ENCODE peak calls at places on chromosome 4, in nine cellular contexts. C is CD8-positive, alpha-beta memory T cell; L is astrocyte of the spinal cord; X is T-helper 2 cell; B is GM12865; H is type B pancreatic cell; M is posterior cingulate gyrus; S is fibroblast of the aortic adventitia; E is effector memory CD8-positive, alpha-beta T cell. Q is an unnamed sample.

GRCh38 chr4:175412161-175412560 is 399.9 kb downstream of the GPM6A start:
- DNase-seq in C (no peak), L (peak), X (no peak), B (no peak), H (no peak), M (peak), S (peak), E (no peak), Q (no peak)

GRCh38 chr4:2269206-2269531 is 7.3 kb upstream of the MXD4 start:
- DNase-seq in C (no peak), L (no peak), X (no peak), B (no peak), H (no peak), M (no peak), S (no peak), E (no peak), Q (no peak)

GRCh38 chr4:6885953-6886557 is 23.6 kb upstream of the TBC1D14 start:
- DNase-seq in C (no peak), L (peak), X (no peak), B (peak), H (no peak), M (peak), S (peak), E (no peak), Q (no peak)

GRCh38 chr4:108029731-108030130 is 40.0 kb downstream of the HADH start:
- DNase-seq in C (no peak), L (no peak), X (no peak), B (no peak), H (no peak), M (no peak), S (no peak), E (no peak), Q (no peak)

GRCh38 chr4:24601121-24601520 is 16.8 kb upstream of the DHX15 start:
- DNase-seq in C (no peak), L (no peak), X (no peak), B (no peak), H (no peak), M (no peak), S (no peak), E (no peak), Q (no peak)

GRCh38 chr4:17385403-17385802 is 126.5 kb downstream of the QDPR start:
- DNase-seq in C (no peak), L (peak), X (peak), B (peak), H (no peak), M (no peak), S (peak), E (peak), Q (no peak)

GRCh38 chr4:182837831-182838230 is 79.4 kb downstream of the DCTD start:
- DNase-seq in C (no peak), L (no peak), X (no peak), B (no peak), H (no peak), M (no peak), S (no peak), E (no peak), Q (no peak)

GRCh38 chr4:16226816-16227461 is 668 bp upstream of the TAPT1 start:
- DNase-seq in C (peak), L (peak), X (no peak), B (peak), H (peak), M (peak), S (no peak), E (no peak), Q (no peak)

GRCh38 chr4:53100801-53101581 is 238.9 kb downstream of the RASL11B start:
- DNase-seq in C (no peak), L (peak), X (no peak), B (no peak), H (no peak), M (no peak), S (peak), E (no peak), Q (no peak)

GRCh38 chr4:16608123-16608522 is 290.3 kb downstream of the LDB2 start:
- DNase-seq in C (no peak), L (no peak), X (no peak), B (no peak), H (no peak), M (no peak), S (peak), E (no peak), Q (no peak)

GRCh38 chr4:81499840-81500239 is 28.1 kb upstream of the RASGEF1B start:
- DNase-seq in C (no peak), L (no peak), X (no peak), B (no peak), H (no peak), M (no peak), S (no peak), E (no peak), Q (no peak)

GRCh38 chr4:119100640-119101039 is 35.0 kb upstream of the MYOZ2 start:
- DNase-seq in C (no peak), L (no peak), X (no peak), B (no peak), H (no peak), M (no peak), S (no peak), E (no peak), Q (no peak)

GRCh38 chr4:142961866-142962265 is 115.8 kb upstream of the INPP4B start:
- DNase-seq in C (no peak), L (no peak), X (no peak), B (no peak), H (no peak), M (no peak), S (no peak), E (no peak), Q (no peak)

GRCh38 chr4:24794916-24795665 is at the start of gene SOD3:
- DNase-seq in C (no peak), L (peak), X (no peak), B (no peak), H (no peak), M (peak), S (peak), E (no peak), Q (no peak)

GRCh38 chr4:93416337-93417102 is 412.0 kb upstream of the ATOH1 start:
- DNase-seq in C (no peak), L (peak), X (no peak), B (no peak), H (no peak), M (no peak), S (no peak), E (no peak), Q (no peak)